ENCODE peak calls at places on chromosome 15, in seven cellular contexts. One of them, this sample, is unnamed.

GRCh38 chr15:26106556-26106955 is 243.4 kb upstream of the ATP10A start:
- DNase-seq in RCC 7860: no peak
- DNase-seq in NCI-H1694: no peak
- DNase-seq in Daoy: no peak
- DNase-seq in progenitor cell of endocrine pancreas: no peak
- DNase-seq in LoVo: no peak
- DNase-seq in dermis microvascular lymphatic vessel endothelial cell: no peak
- DNase-seq in this sample: no peak

GRCh38 chr15:47570451-47570850 is 146.9 kb upstream of the SEMA6D start:
- DNase-seq in RCC 7860: no peak
- DNase-seq in LoVo: no peak
- DNase-seq in progenitor cell of endocrine pancreas: no peak
- DNase-seq in dermis microvascular lymphatic vessel endothelial cell: no peak
- DNase-seq in NCI-H1694: no peak
- DNase-seq in Daoy: no peak
- DNase-seq in this sample: no peak

GRCh38 chr15:47685141-47685870 is 32.0 kb upstream of the SEMA6D start:
- DNase-seq in dermis microvascular lymphatic vessel endothelial cell: no peak
- DNase-seq in NCI-H1694: no peak
- DNase-seq in RCC 7860: no peak
- DNase-seq in progenitor cell of endocrine pancreas: no peak
- DNase-seq in LoVo: no peak
- DNase-seq in Daoy: peak; percentile 4
- DNase-seq in this sample: no peak

GRCh38 chr15:98927990-98928389 is 79.6 kb downstream of the PGPEP1L start:
- DNase-seq in Daoy: no peak
- DNase-seq in RCC 7860: no peak
- DNase-seq in progenitor cell of endocrine pancreas: no peak
- DNase-seq in NCI-H1694: no peak
- DNase-seq in LoVo: no peak
- DNase-seq in dermis microvascular lymphatic vessel endothelial cell: no peak
- DNase-seq in this sample: no peak

GRCh38 chr15:89105147-89105546 is 16.9 kb downstream of the ABHD2 start:
- DNase-seq in Daoy: peak; percentile 72
- DNase-seq in RCC 7860: peak; percentile 83
- DNase-seq in dermis microvascular lymphatic vessel endothelial cell: no peak
- DNase-seq in progenitor cell of endocrine pancreas: no peak
- DNase-seq in NCI-H1694: no peak
- DNase-seq in LoVo: peak; percentile 63
- DNase-seq in this sample: peak; percentile 56

GRCh38 chr15:49135893-49136292 is 19.5 kb downstream of the COPS2 start:
- DNase-seq in NCI-H1694: no peak
- DNase-seq in LoVo: no peak
- DNase-seq in Daoy: peak; percentile 64
- DNase-seq in dermis microvascular lymphatic vessel endothelial cell: no peak
- DNase-seq in progenitor cell of endocrine pancreas: no peak
- DNase-seq in RCC 7860: peak; percentile 86
- DNase-seq in this sample: no peak

GRCh38 chr15:35271371-35272043 is 186.4 kb upstream of the NANOGP8 start:
- DNase-seq in LoVo: no peak
- DNase-seq in progenitor cell of endocrine pancreas: no peak
- DNase-seq in NCI-H1694: no peak
- DNase-seq in RCC 7860: no peak
- DNase-seq in Daoy: no peak
- DNase-seq in dermis microvascular lymphatic vessel endothelial cell: no peak
- DNase-seq in this sample: no peak

GRCh38 chr15:65184305-65184943 is 718 bp downstream of the CLPX start:
- DNase-seq in progenitor cell of endocrine pancreas: peak; percentile 35
- DNase-seq in Daoy: peak; percentile 54
- DNase-seq in NCI-H1694: no peak
- DNase-seq in LoVo: peak; percentile 63
- DNase-seq in RCC 7860: peak; percentile 30
- DNase-seq in dermis microvascular lymphatic vessel endothelial cell: peak; percentile 46
- DNase-seq in this sample: peak; percentile 49

GRCh38 chr15:31328999-31329639 is 2.5 kb downstream of the KLF13 start:
- DNase-seq in NCI-H1694: no peak
- DNase-seq in dermis microvascular lymphatic vessel endothelial cell: no peak
- DNase-seq in LoVo: peak; percentile 12
- DNase-seq in RCC 7860: no peak
- DNase-seq in progenitor cell of endocrine pancreas: no peak
- DNase-seq in Daoy: no peak
- DNase-seq in this sample: peak; percentile 9

GRCh38 chr15:76903251-76903681 is 1.9 kb downstream of the SCAPER start:
- DNase-seq in LoVo: peak; percentile 7
- DNase-seq in progenitor cell of endocrine pancreas: no peak
- DNase-seq in Daoy: peak; percentile 15
- DNase-seq in RCC 7860: no peak
- DNase-seq in NCI-H1694: no peak
- DNase-seq in dermis microvascular lymphatic vessel endothelial cell: no peak
- DNase-seq in this sample: peak; percentile 50

GRCh38 chr15:69298697-69299441 is at the start of gene PAQR5:
- DNase-seq in dermis microvascular lymphatic vessel endothelial cell: no peak
- DNase-seq in LoVo: peak; percentile 60
- DNase-seq in progenitor cell of endocrine pancreas: peak; percentile 43
- DNase-seq in RCC 7860: no peak
- DNase-seq in NCI-H1694: no peak
- DNase-seq in Daoy: peak; percentile 29
- DNase-seq in this sample: peak; percentile 43

GRCh38 chr15:28181386-28181785 is 82.3 kb upstream of the OCA2 start:
- DNase-seq in Daoy: no peak
- DNase-seq in dermis microvascular lymphatic vessel endothelial cell: no peak
- DNase-seq in progenitor cell of endocrine pancreas: no peak
- DNase-seq in LoVo: no peak
- DNase-seq in RCC 7860: no peak
- DNase-seq in NCI-H1694: no peak
- DNase-seq in this sample: no peak

GRCh38 chr15:47717036-47717611 is at the start of gene SEMA6D:
- DNase-seq in LoVo: peak; percentile 26
- DNase-seq in progenitor cell of endocrine pancreas: peak; percentile 81
- DNase-seq in RCC 7860: peak; percentile 66
- DNase-seq in NCI-H1694: peak; percentile 51
- DNase-seq in Daoy: peak; percentile 64
- DNase-seq in dermis microvascular lymphatic vessel endothelial cell: no peak
- DNase-seq in this sample: peak; percentile 77

GRCh38 chr15:61374848-61375247 is 145.7 kb upstream of the RORA start:
- DNase-seq in LoVo: no peak
- DNase-seq in RCC 7860: no peak
- DNase-seq in progenitor cell of endocrine pancreas: no peak
- DNase-seq in NCI-H1694: no peak
- DNase-seq in Daoy: no peak
- DNase-seq in dermis microvascular lymphatic vessel endothelial cell: no peak
- DNase-seq in this sample: no peak

GRCh38 chr15:94282269-94283250 is 51.2 kb downstream of the MCTP2 start:
- DNase-seq in RCC 7860: no peak
- DNase-seq in progenitor cell of endocrine pancreas: no peak
- DNase-seq in Daoy: no peak
- DNase-seq in NCI-H1694: no peak
- DNase-seq in dermis microvascular lymphatic vessel endothelial cell: no peak
- DNase-seq in LoVo: no peak
- DNase-seq in this sample: no peak

GRCh38 chr15:69343133-69343532 is 44.4 kb downstream of the PAQR5 start:
- DNase-seq in dermis microvascular lymphatic vessel endothelial cell: no peak
- DNase-seq in NCI-H1694: no peak
- DNase-seq in RCC 7860: no peak
- DNase-seq in LoVo: no peak
- DNase-seq in progenitor cell of endocrine pancreas: no peak
- DNase-seq in Daoy: no peak
- DNase-seq in this sample: no peak

GRCh38 chr15:60799885-60800728 is 321.2 kb upstream of the ICE2 start:
- DNase-seq in Daoy: peak; percentile 21
- DNase-seq in RCC 7860: no peak
- DNase-seq in dermis microvascular lymphatic vessel endothelial cell: no peak
- DNase-seq in NCI-H1694: no peak
- DNase-seq in LoVo: no peak
- DNase-seq in progenitor cell of endocrine pancreas: no peak
- DNase-seq in this sample: no peak

GRCh38 chr15:45372032-45372995 is 6.0 kb downstream of the GATM start:
- DNase-seq in NCI-H1694: no peak
- DNase-seq in dermis microvascular lymphatic vessel endothelial cell: no peak
- DNase-seq in LoVo: peak; percentile 22
- DNase-seq in progenitor cell of endocrine pancreas: no peak
- DNase-seq in RCC 7860: no peak
- DNase-seq in Daoy: peak; percentile 9
- DNase-seq in this sample: peak; percentile 10

GRCh38 chr15:43285609-43286037 is 18.9 kb upstream of the TGM5 start:
- DNase-seq in progenitor cell of endocrine pancreas: no peak
- DNase-seq in LoVo: peak; percentile 80
- DNase-seq in NCI-H1694: peak; percentile 69
- DNase-seq in Daoy: peak; percentile 52
- DNase-seq in RCC 7860: peak; percentile 58
- DNase-seq in dermis microvascular lymphatic vessel endothelial cell: peak; percentile 69
- DNase-seq in this sample: peak; percentile 66

GRCh38 chr15:52261498-52262242 is 33.9 kb downstream of the MYO5C start:
- DNase-seq in NCI-H1694: no peak
- DNase-seq in Daoy: peak; percentile 99
- DNase-seq in dermis microvascular lymphatic vessel endothelial cell: peak; percentile 73
- DNase-seq in LoVo: peak; percentile 53
- DNase-seq in RCC 7860: peak; percentile 80
- DNase-seq in progenitor cell of endocrine pancreas: peak; percentile 34
- DNase-seq in this sample: no peak

GRCh38 chr15:52008698-52009434 is 10.2 kb upstream of the MAPK6 start:
- DNase-seq in LoVo: no peak
- DNase-seq in Daoy: no peak
- DNase-seq in dermis microvascular lymphatic vessel endothelial cell: peak; percentile 26
- DNase-seq in progenitor cell of endocrine pancreas: no peak
- DNase-seq in NCI-H1694: no peak
- DNase-seq in RCC 7860: no peak
- DNase-seq in this sample: no peak

GRCh38 chr15:67303490-67304363 is 49.1 kb downstream of the IQCH start:
- DNase-seq in LoVo: peak; percentile 65
- DNase-seq in NCI-H1694: no peak
- DNase-seq in dermis microvascular lymphatic vessel endothelial cell: peak; percentile 47
- DNase-seq in Daoy: peak; percentile 29
- DNase-seq in RCC 7860: peak; percentile 53
- DNase-seq in progenitor cell of endocrine pancreas: no peak
- DNase-seq in this sample: peak; percentile 76

GRCh38 chr15:74283366-74283765 is 47.2 kb downstream of the CCDC33 start:
- DNase-seq in NCI-H1694: peak; percentile 20
- DNase-seq in progenitor cell of endocrine pancreas: no peak
- DNase-seq in RCC 7860: no peak
- DNase-seq in Daoy: no peak
- DNase-seq in LoVo: no peak
- DNase-seq in dermis microvascular lymphatic vessel endothelial cell: no peak
- DNase-seq in this sample: no peak

GRCh38 chr15:69893863-69894262 is 203.9 kb downstream of the TLE3 start:
- DNase-seq in NCI-H1694: no peak
- DNase-seq in LoVo: no peak
- DNase-seq in progenitor cell of endocrine pancreas: no peak
- DNase-seq in dermis microvascular lymphatic vessel endothelial cell: no peak
- DNase-seq in RCC 7860: no peak
- DNase-seq in Daoy: peak; percentile 54
- DNase-seq in this sample: peak; percentile 64

GRCh38 chr15:55766676-55767075 is 23.7 kb upstream of the PRTG start:
- DNase-seq in RCC 7860: no peak
- DNase-seq in LoVo: no peak
- DNase-seq in NCI-H1694: no peak
- DNase-seq in progenitor cell of endocrine pancreas: no peak
- DNase-seq in Daoy: no peak
- DNase-seq in dermis microvascular lymphatic vessel endothelial cell: no peak
- DNase-seq in this sample: no peak

GRCh38 chr15:60326824-60327654 is 70.7 kb downstream of the ANXA2 start:
- DNase-seq in LoVo: peak; percentile 68
- DNase-seq in dermis microvascular lymphatic vessel endothelial cell: peak; percentile 40
- DNase-seq in NCI-H1694: peak; percentile 49
- DNase-seq in Daoy: peak; percentile 60
- DNase-seq in progenitor cell of endocrine pancreas: no peak
- DNase-seq in RCC 7860: peak; percentile 31
- DNase-seq in this sample: peak; percentile 52

GRCh38 chr15:95086543-95087252 is 855.3 kb downstream of the MCTP2 start:
- DNase-seq in NCI-H1694: no peak
- DNase-seq in progenitor cell of endocrine pancreas: no peak
- DNase-seq in RCC 7860: peak; percentile 66
- DNase-seq in LoVo: no peak
- DNase-seq in dermis microvascular lymphatic vessel endothelial cell: peak; percentile 31
- DNase-seq in Daoy: peak; percentile 65
- DNase-seq in this sample: peak; percentile 50

GRCh38 chr15:65363766-65364165 is 14.0 kb downstream of the IGDCC3 start:
- DNase-seq in Daoy: no peak
- DNase-seq in NCI-H1694: no peak
- DNase-seq in dermis microvascular lymphatic vessel endothelial cell: no peak
- DNase-seq in RCC 7860: no peak
- DNase-seq in progenitor cell of endocrine pancreas: no peak
- DNase-seq in LoVo: no peak
- DNase-seq in this sample: no peak

GRCh38 chr15:80265021-80265420 is 13.0 kb upstream of the CTXND1 start:
- DNase-seq in RCC 7860: peak; percentile 72
- DNase-seq in NCI-H1694: no peak
- DNase-seq in LoVo: no peak
- DNase-seq in progenitor cell of endocrine pancreas: no peak
- DNase-seq in Daoy: peak; percentile 7
- DNase-seq in dermis microvascular lymphatic vessel endothelial cell: no peak
- DNase-seq in this sample: no peak